ENCODE peak calls at places on chromosomes 16 and 17, in four cellular contexts. Y is A549, G is HepG2, Z is SK-N-SH. X is an unnamed sample.

GRCh38 chr17:26773189-26774188 is 520.4 kb upstream of the WSB1 start:
- DNase-seq in Y (no peak), G (no peak), Z (no peak), X (no peak)

GRCh38 chr17:75105269-75106080 is 4.3 kb upstream of the ARMC7 start:
- DNase-seq in Y (peak; percentile 90), G (peak; percentile 55), Z (peak; percentile 91), X (no peak)

GRCh38 chr16:72400257-72401078 is 228.5 kb upstream of the PMFBP1 start:
- DNase-seq in G (peak; percentile 71), Z (peak; percentile 54), Y (peak; percentile 21), X (peak; percentile 7)

GRCh38 chr17:61040666-61041065 is 359.0 kb upstream of the TBX2 start:
- DNase-seq in G (no peak), Z (peak; percentile 57), Y (no peak), X (no peak)

GRCh38 chr16:88196471-88197400 is 186.0 kb upstream of the ZNF469 start:
- DNase-seq in G (no peak), Y (no peak), Z (no peak), X (no peak)

GRCh38 chr17:40177275-40177874 is at the start of gene RAPGEFL1:
- DNase-seq in Z (peak; percentile 95), G (no peak), Y (no peak), X (peak; percentile 17)

GRCh38 chr17:45110676-45111611 is 21.4 kb downstream of the PLCD3 start:
- DNase-seq in Z (peak; percentile 36), Y (no peak), G (no peak), X (no peak)

GRCh38 chr16:88264641-88265285 is 118.0 kb upstream of the ZNF469 start:
- DNase-seq in Z (no peak), G (peak; percentile 30), Y (peak; percentile 56), X (peak; percentile 51)

GRCh38 chr16:20744922-20745440 is 3.4 kb upstream of the THUMPD1 start:
- DNase-seq in Z (no peak), G (no peak), Y (no peak), X (no peak)

GRCh38 chr17:43449470-43450202 is 34.1 kb upstream of the DHX8 start:
- DNase-seq in G (peak; percentile 97), Y (peak; percentile 67), Z (no peak), X (no peak)

GRCh38 chr16:749010-749409 is 8.2 kb upstream of the CIAO3 start:
- DNase-seq in Z (no peak), G (no peak), Y (no peak), X (no peak)

GRCh38 chr16:15708096-15708495 is 58.1 kb downstream of the NDE1 start:
- DNase-seq in G (no peak), Y (no peak), Z (no peak), X (no peak)

GRCh38 chr16:19393226-19394074 is 24.2 kb upstream of the TMC5 start:
- DNase-seq in G (no peak), Z (no peak), Y (no peak), X (no peak)

GRCh38 chr16:50711040-50711439 is 17.6 kb downstream of the NOD2 start:
- DNase-seq in Y (no peak), Z (no peak), G (no peak), X (no peak)

GRCh38 chr16:12092347-12092882 is 115.9 kb downstream of the SNX29 start:
- DNase-seq in Y (no peak), G (peak; percentile 38), Z (no peak), X (no peak)

GRCh38 chr17:73645050-73645871 is 1.0 kb upstream of the SDK2 start:
- DNase-seq in G (no peak), Z (peak; percentile 90), Y (peak; percentile 40), X (no peak)

GRCh38 chr16:30357085-30357714 is 2.1 kb upstream of the CD2BP2 start:
- DNase-seq in Y (no peak), Z (no peak), G (peak; percentile 36), X (no peak)

GRCh38 chr17:43171761-43172487 is 910 bp downstream of the NBR1 start:
- DNase-seq in Z (no peak), Y (peak; percentile 61), G (peak; percentile 79), X (no peak)

GRCh38 chr17:8871081-8871581 is 3.7 kb upstream of the PIK3R6 start:
- DNase-seq in G (no peak), Z (no peak), Y (no peak), X (no peak)

GRCh38 chr17:74202879-74203432 is 522 bp upstream of the RPL38 start:
- DNase-seq in Z (no peak), G (no peak), Y (no peak), X (no peak)

GRCh38 chr17:55410722-55411462 is 10.7 kb downstream of the MMD start:
- DNase-seq in Y (no peak), Z (peak; percentile 53), G (peak; percentile 55), X (no peak)

GRCh38 chr17:55210292-55210691 is 54.5 kb upstream of the HLF start:
- DNase-seq in G (no peak), Y (no peak), Z (peak; percentile 39), X (no peak)

GRCh38 chr17:34275881-34276280 is 5.9 kb downstream of the CCL7 start:
- DNase-seq in Y (no peak), G (no peak), Z (no peak), X (no peak)

GRCh38 chr17:50146230-50146926 is 4.1 kb downstream of the PPP1R9B start:
- DNase-seq in Y (no peak), G (no peak), Z (no peak), X (no peak)

GRCh38 chr16:77548766-77549165 is 113.9 kb upstream of the ADAMTS18 start:
- DNase-seq in G (no peak), Z (no peak), Y (no peak), X (no peak)

GRCh38 chr17:17784599-17785264 is 52.1 kb downstream of the SREBF1 start:
- DNase-seq in Z (peak; percentile 60), G (peak; percentile 72), Y (peak; percentile 69), X (no peak)

GRCh38 chr17:10999484-10999883 is 161.6 kb upstream of the PIRT start:
- DNase-seq in G (no peak), Z (no peak), Y (no peak), X (no peak)

GRCh38 chr17:75325827-75326586 is 36.8 kb upstream of the SLC25A19 start:
- DNase-seq in Z (no peak), G (no peak), Y (no peak), X (no peak)

GRCh38 chr16:57462209-57462977 is at the start of gene POLR2C:
- DNase-seq in Z (peak; percentile 92), Y (peak; percentile 85), G (peak; percentile 80), X (peak; percentile 37)

GRCh38 chr16:66357523-66357928 is 9.0 kb upstream of the CDH5 start:
- DNase-seq in Y (peak; percentile 89), Z (peak; percentile 76), G (peak; percentile 61), X (no peak)

DNA sequence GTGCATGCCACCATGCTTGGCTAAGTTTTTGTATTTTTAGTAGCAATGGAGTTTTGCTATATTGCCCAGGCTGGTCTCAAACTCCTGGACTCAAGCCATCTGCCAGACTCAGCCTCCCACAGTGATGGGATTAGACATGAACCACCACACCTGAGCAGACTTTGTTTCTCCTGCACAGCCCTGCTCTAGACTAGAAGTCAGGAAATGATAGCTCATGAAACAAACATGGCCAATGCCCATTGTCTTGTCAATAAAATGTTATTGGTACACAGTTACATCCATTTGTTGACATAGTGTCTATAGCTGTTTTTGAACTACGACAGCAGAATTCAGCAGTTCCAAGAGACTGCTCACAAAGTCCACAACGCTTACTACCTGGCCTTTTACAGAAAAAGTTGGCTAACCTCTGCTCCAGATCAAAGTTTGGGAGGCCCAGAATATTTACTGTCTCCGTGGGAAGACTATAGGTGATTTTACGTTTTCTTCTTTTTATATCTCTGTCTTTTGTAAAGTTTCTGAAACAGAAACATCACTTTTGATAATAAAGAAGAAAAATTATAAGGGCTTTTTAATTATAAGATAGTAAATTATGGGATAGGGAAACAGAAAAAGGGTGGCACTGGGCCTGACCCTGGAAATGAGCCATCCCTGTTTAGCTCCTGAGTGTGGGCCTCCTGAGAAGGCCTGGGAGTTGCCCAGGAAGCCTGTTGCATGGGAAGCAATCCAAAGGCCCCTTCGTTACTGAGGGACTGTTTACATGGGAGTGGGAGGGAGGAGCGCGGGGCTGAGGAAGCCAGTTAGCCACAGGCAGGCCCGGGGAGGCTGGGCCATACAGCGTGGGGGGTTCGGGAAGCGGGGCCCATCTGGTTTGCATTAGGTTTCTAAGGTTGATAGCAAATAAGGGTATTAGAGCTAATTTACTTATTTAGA is 201.5 kb downstream of the IRF8 start:
- DNase-seq in Y (no peak), G (peak; percentile 69), Z (no peak), X (no peak)
- TF ChIP-seq PBX3 in Y (no peak), G (no peak), Z (no peak), X (no peak)

GRCh38 chr17:64160378-64160777 is 30.4 kb upstream of the ERN1 start:
- DNase-seq in Y (no peak), G (no peak), Z (peak; percentile 62), X (no peak)

GRCh38 chr17:64156670-64157069 is 26.7 kb upstream of the ERN1 start:
- DNase-seq in Y (no peak), G (no peak), Z (no peak), X (no peak)

GRCh38 chr17:64157669-64158180 is 27.8 kb upstream of the ERN1 start:
- DNase-seq in Z (no peak), G (no peak), Y (no peak), X (no peak)

GRCh38 chr17:64159051-64159590 is 29.2 kb upstream of the ERN1 start:
- DNase-seq in Z (no peak), G (no peak), Y (no peak), X (no peak)

DNA sequence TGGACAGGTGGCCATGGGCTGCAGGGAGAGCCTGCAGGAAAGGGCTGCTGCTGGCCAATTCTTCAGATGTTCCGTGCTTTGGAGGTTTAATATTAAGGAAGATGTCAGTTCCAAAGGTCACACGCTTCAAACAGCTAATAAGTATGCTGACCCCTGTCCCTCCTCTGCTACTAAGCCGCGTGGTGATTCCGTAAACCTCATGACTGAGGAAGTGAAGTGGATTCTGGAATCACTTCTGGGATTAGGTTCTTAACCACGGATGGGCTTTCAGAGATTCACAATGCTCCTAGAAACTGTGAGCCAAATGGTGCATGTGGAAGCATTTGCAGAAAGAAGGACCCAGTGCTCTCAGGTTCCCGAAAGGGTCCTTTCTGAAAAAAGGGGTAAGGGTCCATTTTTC is 28.5 kb upstream of the ERN1 start:
- DNase-seq in Z (no peak), Y (no peak), G (no peak), X (no peak)
- TF ChIP-seq PBX3 in Z (no peak), Y (no peak), G (no peak), X (no peak)

GRCh38 chr17:82105882-82106696 is 8.1 kb upstream of the FASN start:
- DNase-seq in Y (peak; percentile 88), Z (peak; percentile 97), G (peak; percentile 94), X (peak; percentile 51)
- TF ChIP-seq PBX3 in Y (no peak), Z (peak; percentile 8), G (no peak), X (peak; percentile 40)

GRCh38 chr17:15384142-15384803 is 42.9 kb upstream of the TEKT3 start:
- DNase-seq in Y (no peak), Z (no peak), G (no peak), X (no peak)

GRCh38 chr17:15380447-15380846 is 39.0 kb upstream of the TEKT3 start:
- DNase-seq in G (no peak), Y (no peak), Z (no peak), X (no peak)

GRCh38 chr17:15385305-15385704 is 43.9 kb upstream of the TEKT3 start:
- DNase-seq in Z (no peak), G (no peak), Y (no peak), X (no peak)

GRCh38 chr17:15381707-15382106 is 40.3 kb upstream of the TEKT3 start:
- DNase-seq in Z (no peak), G (no peak), Y (no peak), X (no peak)

DNA sequence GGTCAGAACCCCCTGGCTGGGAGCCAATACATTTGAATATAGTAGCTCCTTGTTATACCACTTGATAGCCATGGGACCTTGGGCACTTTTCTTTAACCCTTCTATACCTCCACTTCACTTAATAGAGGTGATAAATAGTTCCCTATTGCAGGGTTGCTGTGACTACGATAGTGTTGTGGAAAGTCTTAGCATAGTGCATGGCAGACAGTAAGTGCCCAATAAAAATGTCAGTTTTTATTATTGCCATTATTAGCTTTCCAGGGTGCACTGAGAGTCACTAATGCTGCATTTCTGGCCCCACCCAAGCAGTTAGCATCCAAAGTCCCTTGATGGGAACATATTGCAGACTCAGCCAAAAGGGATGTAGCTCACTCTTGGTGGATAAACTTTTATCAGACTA is 41.5 kb upstream of the TEKT3 start:
- DNase-seq in Y (no peak), G (no peak), Z (no peak), X (no peak)
- TF ChIP-seq PBX3 in Y (no peak), G (no peak), Z (no peak), X (no peak)